ENCODE peak calls at places on chromosomes 11 and 22, in five cellular contexts. R is lung, V is SJSA1, Z is lower lobe of right lung, W is mammary epithelial cell. M is an unnamed sample.

GRCh38 chr22:39433476-39434242 is 23.2 kb upstream of the MGAT3 start:
- DNase-seq in R (no peak), V (no peak), Z (no peak), W (no peak), M (no peak)

GRCh38 chr11:60866911-60867870 is at the start of gene ZP1:
- DNase-seq in R (no peak), V (no peak), Z (peak; percentile 34), W (no peak), M (peak; percentile 85)

GRCh38 chr22:30855677-30856518 is 112.7 kb downstream of the MORC2 start:
- DNase-seq in R (no peak), V (no peak), Z (no peak), W (no peak), M (no peak)

GRCh38 chr11:109192864-109193263 is 229.1 kb upstream of the C11orf87 start:
- DNase-seq in R (no peak), V (no peak), Z (peak; percentile 41), W (no peak), M (no peak)

GRCh38 chr11:61104963-61105362 is 2.7 kb downstream of the CD5 start:
- DNase-seq in R (no peak), V (no peak), Z (no peak), W (no peak), M (no peak)

GRCh38 chr11:73308963-73309960 is 1.2 kb downstream of the ARHGEF17 start:
- DNase-seq in R (peak; percentile 93), V (peak; percentile 88), Z (peak; percentile 94), W (peak; percentile 95), M (peak; percentile 92)

GRCh38 chr22:39236321-39237275 is 8.2 kb downstream of the PDGFB start:
- DNase-seq in R (peak; percentile 79), V (no peak), Z (peak; percentile 51), W (no peak), M (peak; percentile 74)

GRCh38 chr11:116219171-116219635 is 553.6 kb downstream of the BUD13 start:
- DNase-seq in R (no peak), V (no peak), Z (no peak), W (no peak), M (peak; percentile 30)

GRCh38 chr11:124831897-124832296 is 31.7 kb upstream of the MSANTD2 start:
- DNase-seq in R (no peak), V (no peak), Z (no peak), W (no peak), M (no peak)

GRCh38 chr11:85464283-85464682 is 162.9 kb downstream of the DLG2 start:
- DNase-seq in R (no peak), V (no peak), Z (no peak), W (no peak), M (no peak)

GRCh38 chr22:32888976-32889375 is 87.5 kb downstream of the TIMP3 start:
- DNase-seq in R (no peak), V (no peak), Z (no peak), W (no peak), M (no peak)

GRCh38 chr11:93541884-93542752 is 1.1 kb downstream of the SMCO4 start:
- DNase-seq in R (peak; percentile 39), V (peak; percentile 54), Z (peak; percentile 68), W (peak; percentile 44), M (peak; percentile 58)

GRCh38 chr22:40509401-40510134 is 127.0 kb downstream of the MRTFA start:
- DNase-seq in R (peak; percentile 62), V (no peak), Z (no peak), W (peak; percentile 72), M (peak; percentile 36)

GRCh38 chr11:126804363-126804762 is 196.2 kb downstream of the KIRREL3 start:
- DNase-seq in R (no peak), V (no peak), Z (no peak), W (no peak), M (no peak)

GRCh38 chr11:15903246-15903645 is 453.1 kb downstream of the SOX6 start:
- DNase-seq in R (no peak), V (no peak), Z (no peak), W (peak; percentile 24), M (no peak)

GRCh38 chr11:102012946-102013345 is 34.3 kb upstream of the CFAP300 start:
- DNase-seq in R (no peak), V (no peak), Z (no peak), W (no peak), M (no peak)

GRCh38 chr11:10770626-10771254 is 19.7 kb downstream of the CTR9 start:
- DNase-seq in R (no peak), V (peak; percentile 11), Z (no peak), W (peak; percentile 20), M (peak; percentile 47)

GRCh38 chr22:46775364-46775758 is 12.9 kb downstream of the TBC1D22A start:
- DNase-seq in R (no peak), V (no peak), Z (no peak), W (no peak), M (no peak)

GRCh38 chr11:10892250-10892649 is 34.4 kb upstream of the ZBED5 start:
- DNase-seq in R (no peak), V (no peak), Z (no peak), W (no peak), M (no peak)

GRCh38 chr11:1130276-1131032 is 27.3 kb upstream of the MUC5AC start:
- DNase-seq in R (no peak), V (no peak), Z (no peak), W (no peak), M (no peak)

GRCh38 chr11:72430743-72431570 is 3.4 kb downstream of the CLPB start:
- DNase-seq in R (no peak), V (no peak), Z (peak; percentile 54), W (peak; percentile 30), M (peak; percentile 45)

GRCh38 chr11:2772544-2773031 is 72.8 kb upstream of the KCNQ1OT1 start:
- DNase-seq in R (no peak), V (peak; percentile 34), Z (peak; percentile 26), W (peak; percentile 86), M (no peak)

GRCh38 chr11:67306769-67307544 is 3.6 kb downstream of the SSH3 start:
- DNase-seq in R (no peak), V (no peak), Z (no peak), W (no peak), M (no peak)

GRCh38 chr11:1546077-1546535 is 26.0 kb downstream of the DUSP8 start:
- DNase-seq in R (no peak), V (no peak), Z (no peak), W (no peak), M (no peak)

GRCh38 chr11:83694191-83694905 is 408.2 kb upstream of the CCDC90B start:
- DNase-seq in R (no peak), V (no peak), Z (no peak), W (peak; percentile 6), M (no peak)

GRCh38 chr22:17884084-17884483 is 109.8 kb upstream of the BID start:
- DNase-seq in R (no peak), V (no peak), Z (no peak), W (peak; percentile 66), M (peak; percentile 92)
- H3K36me3 ChIP-seq in R (peaks cover 23% of the 10 kb centered on the region), V (peaks cover 76% of the 10 kb centered on the region), Z (peaks cover 65% of the 10 kb centered on the region), W (peaks cover 40% of the 10 kb centered on the region), M (peaks cover 10% of the 10 kb centered on the region)

DNA sequence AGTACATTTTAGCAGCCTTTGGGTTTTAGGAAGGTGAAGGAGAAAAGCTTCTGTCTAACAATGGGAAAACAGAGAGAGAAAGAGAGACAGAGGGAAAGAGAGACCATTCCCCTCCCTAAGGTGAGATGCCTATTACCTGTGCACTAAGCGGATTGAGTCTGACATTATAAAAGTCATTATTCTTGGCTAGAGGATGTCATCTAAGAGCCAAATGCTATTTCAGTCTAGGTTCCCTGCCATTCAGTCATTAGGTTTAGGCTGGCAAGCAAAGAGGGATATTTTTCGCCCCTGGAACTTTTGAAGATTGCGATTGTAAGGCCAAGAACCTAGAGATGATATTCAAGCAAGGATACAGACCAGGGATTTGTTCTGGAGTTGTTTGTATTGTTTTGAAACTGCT is 7.2 kb downstream of the BLID start:
- DNase-seq in R (no peak), V (no peak), Z (no peak), W (no peak), M (no peak)
- H3K36me3 ChIP-seq in R (no peaks in the 10 kb centered on the region), V (peaks cover 2% of the 10 kb centered on the region), Z (no peaks in the 10 kb centered on the region), W (peaks cover 26% of the 10 kb centered on the region), M (no peaks in the 10 kb centered on the region)

DNA sequence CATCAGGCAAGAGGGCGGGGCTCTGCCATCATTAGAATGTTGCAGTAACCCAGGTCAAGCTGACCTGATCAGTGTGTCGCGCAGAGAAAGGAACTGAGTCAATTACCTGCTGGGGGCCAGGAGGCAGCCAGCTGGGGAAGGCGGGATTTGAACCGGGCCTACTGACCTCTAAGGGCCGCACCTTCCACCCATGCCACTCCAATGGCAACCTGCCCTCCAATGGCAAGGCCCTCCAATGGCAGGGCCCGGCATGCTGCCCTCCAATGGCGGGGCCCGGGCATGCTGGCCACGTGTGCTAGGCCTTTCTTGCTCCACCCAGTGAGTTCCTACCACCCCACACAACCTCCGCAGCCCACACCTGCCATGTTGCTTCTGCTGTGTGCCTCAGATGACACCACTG is 407.6 kb downstream of the CTTN start:
- DNase-seq in R (no peak), V (no peak), Z (no peak), W (no peak), M (no peak)
- H3K36me3 ChIP-seq in R (no peaks in the 10 kb centered on the region), V (peaks cover 2% of the 10 kb centered on the region), Z (peaks cover 3% of the 10 kb centered on the region), W (peaks cover 2% of the 10 kb centered on the region), M (no peaks in the 10 kb centered on the region)

DNA sequence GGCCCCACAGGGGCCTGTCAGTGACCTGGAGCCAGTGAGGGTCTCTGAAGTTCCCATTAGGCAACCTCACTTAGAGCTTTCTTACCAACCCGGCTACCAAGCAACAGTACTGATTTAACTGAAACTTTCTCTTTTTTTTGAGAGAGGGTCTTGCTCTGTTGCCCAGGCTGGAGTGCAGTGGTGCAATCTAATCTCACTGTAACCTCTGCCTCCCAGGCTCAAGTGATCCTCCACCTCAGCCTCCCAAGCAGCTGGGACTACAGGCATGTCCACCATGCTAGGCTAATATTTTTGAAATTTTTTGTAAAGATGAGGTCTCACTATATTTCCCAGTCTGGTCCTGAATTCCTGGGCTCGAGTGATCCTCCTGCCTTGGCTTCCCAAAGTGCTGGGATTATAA is 42.5 kb downstream of the ARFGAP3 start:
- DNase-seq in R (peak; percentile 7), V (no peak), Z (no peak), W (no peak), M (no peak)
- H3K36me3 ChIP-seq in R (peaks cover 34% of the 10 kb centered on the region), V (peaks cover 70% of the 10 kb centered on the region), Z (peaks cover 77% of the 10 kb centered on the region), W (peaks cover 2% of the 10 kb centered on the region), M (peaks cover 6% of the 10 kb centered on the region)

GRCh38 chr22:42831712-42832111 is 25.4 kb downstream of the ARFGAP3 start:
- DNase-seq in R (no peak), V (no peak), Z (no peak), W (no peak), M (no peak)
- H3K36me3 ChIP-seq in R (peaks cover 42% of the 10 kb centered on the region), V (peaks cover 82% of the 10 kb centered on the region), Z (peaks cover 91% of the 10 kb centered on the region), W (peaks cover 15% of the 10 kb centered on the region), M (peaks cover 43% of the 10 kb centered on the region)

DNA sequence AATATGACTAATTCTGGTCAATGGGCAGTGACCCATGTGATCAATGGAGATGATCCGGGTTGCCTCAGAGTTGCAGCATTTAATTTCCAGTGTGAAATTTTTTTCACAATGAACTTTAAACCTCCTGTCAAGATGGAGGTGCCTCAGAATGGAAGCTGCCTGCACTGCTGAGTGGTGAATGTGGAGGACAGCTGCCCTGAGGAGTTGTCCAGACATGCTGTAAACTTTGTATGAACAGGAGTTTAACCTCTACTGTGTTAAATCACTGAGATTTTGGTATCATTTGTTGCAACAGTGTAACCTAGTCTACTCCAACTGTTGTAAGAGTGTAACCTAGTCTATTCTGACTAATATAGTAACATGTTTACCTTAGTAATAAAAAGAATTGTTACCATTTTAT is 13.0 kb upstream of the PTPN5 start:
- DNase-seq in R (no peak), V (no peak), Z (no peak), W (peak; percentile 65), M (no peak)
- H3K36me3 ChIP-seq in R (no peaks in the 10 kb centered on the region), V (no peaks in the 10 kb centered on the region), Z (no peaks in the 10 kb centered on the region), W (no peaks in the 10 kb centered on the region), M (no peaks in the 10 kb centered on the region)

M was measured in thyroid gland.